ENCODE peak calls at places on chromosome 11, in eight cellular contexts. One of them, this sample, is unnamed.

GRCh38 chr11:66842501-66842895 is 743 bp upstream of the RCE1 start:
- DNase-seq in esophagus squamous epithelium: no peak
- DNase-seq in spleen: no peak
- DNase-seq in upper lobe of left lung: peak
- DNase-seq in heart left ventricle: no peak
- DNase-seq in body of pancreas: no peak
- DNase-seq in A549: no peak
- DNase-seq in stomach: no peak
- DNase-seq in this sample: no peak

GRCh38 chr11:32939866-32940265 is 47.3 kb downstream of the QSER1 start:
- DNase-seq in heart left ventricle: no peak
- DNase-seq in upper lobe of left lung: no peak
- DNase-seq in A549: no peak
- DNase-seq in stomach: no peak
- DNase-seq in spleen: no peak
- DNase-seq in body of pancreas: no peak
- DNase-seq in esophagus squamous epithelium: no peak
- DNase-seq in this sample: no peak

GRCh38 chr11:33045551-33046255 is 6.3 kb downstream of the TCP11L1 start:
- DNase-seq in heart left ventricle: no peak
- DNase-seq in esophagus squamous epithelium: no peak
- DNase-seq in body of pancreas: no peak
- DNase-seq in upper lobe of left lung: no peak
- DNase-seq in spleen: no peak
- DNase-seq in stomach: no peak
- DNase-seq in A549: no peak
- DNase-seq in this sample: peak

GRCh38 chr11:9955387-9955786 is 291.5 kb downstream of the SWAP70 start:
- DNase-seq in esophagus squamous epithelium: no peak
- DNase-seq in heart left ventricle: no peak
- DNase-seq in stomach: no peak
- DNase-seq in spleen: no peak
- DNase-seq in body of pancreas: no peak
- DNase-seq in upper lobe of left lung: no peak
- DNase-seq in A549: no peak
- DNase-seq in this sample: no peak

GRCh38 chr11:29527391-29527936 is 489.4 kb downstream of the KCNA4 start:
- DNase-seq in spleen: no peak
- DNase-seq in body of pancreas: no peak
- DNase-seq in A549: peak
- DNase-seq in esophagus squamous epithelium: no peak
- DNase-seq in stomach: no peak
- DNase-seq in upper lobe of left lung: peak
- DNase-seq in heart left ventricle: no peak
- DNase-seq in this sample: no peak

GRCh38 chr11:30991802-30992512 is 377.6 kb downstream of the DCDC1 start:
- DNase-seq in upper lobe of left lung: no peak
- DNase-seq in body of pancreas: no peak
- DNase-seq in stomach: no peak
- DNase-seq in heart left ventricle: no peak
- DNase-seq in A549: no peak
- DNase-seq in esophagus squamous epithelium: no peak
- DNase-seq in spleen: no peak
- DNase-seq in this sample: no peak

GRCh38 chr11:113957016-113957415 is 17.9 kb upstream of the HTR3A start:
- DNase-seq in spleen: no peak
- DNase-seq in heart left ventricle: no peak
- DNase-seq in A549: no peak
- DNase-seq in stomach: no peak
- DNase-seq in upper lobe of left lung: no peak
- DNase-seq in esophagus squamous epithelium: no peak
- DNase-seq in body of pancreas: no peak
- DNase-seq in this sample: no peak

GRCh38 chr11:123203934-123204333 is 8.9 kb upstream of the CLMP start:
- DNase-seq in spleen: no peak
- DNase-seq in heart left ventricle: no peak
- DNase-seq in body of pancreas: no peak
- DNase-seq in A549: no peak
- DNase-seq in stomach: no peak
- DNase-seq in upper lobe of left lung: no peak
- DNase-seq in esophagus squamous epithelium: no peak
- DNase-seq in this sample: no peak

GRCh38 chr11:47163898-47164297 is 12.8 kb downstream of the ARFGAP2 start:
- DNase-seq in A549: no peak
- DNase-seq in upper lobe of left lung: no peak
- DNase-seq in stomach: no peak
- DNase-seq in heart left ventricle: no peak
- DNase-seq in esophagus squamous epithelium: no peak
- DNase-seq in body of pancreas: no peak
- DNase-seq in spleen: no peak
- DNase-seq in this sample: no peak

GRCh38 chr11:115759622-115760527 is 255.7 kb upstream of the CADM1 start:
- DNase-seq in A549: no peak
- DNase-seq in stomach: no peak
- DNase-seq in heart left ventricle: peak
- DNase-seq in spleen: no peak
- DNase-seq in body of pancreas: peak
- DNase-seq in upper lobe of left lung: peak
- DNase-seq in esophagus squamous epithelium: no peak
- DNase-seq in this sample: no peak

GRCh38 chr11:64045700-64046099 is 10.0 kb downstream of the FLRT1 start:
- DNase-seq in esophagus squamous epithelium: no peak
- DNase-seq in stomach: no peak
- DNase-seq in upper lobe of left lung: no peak
- DNase-seq in heart left ventricle: no peak
- DNase-seq in A549: no peak
- DNase-seq in body of pancreas: no peak
- DNase-seq in spleen: no peak
- DNase-seq in this sample: no peak

GRCh38 chr11:134901536-134901935 is 489.5 kb upstream of the B3GAT1 start:
- DNase-seq in esophagus squamous epithelium: no peak
- DNase-seq in upper lobe of left lung: no peak
- DNase-seq in A549: no peak
- DNase-seq in stomach: no peak
- DNase-seq in body of pancreas: no peak
- DNase-seq in heart left ventricle: no peak
- DNase-seq in spleen: no peak
- DNase-seq in this sample: no peak

GRCh38 chr11:58621586-58622262 is 741 bp upstream of the CNTF start:
- DNase-seq in body of pancreas: no peak
- DNase-seq in A549: no peak
- DNase-seq in stomach: no peak
- DNase-seq in spleen: no peak
- DNase-seq in upper lobe of left lung: no peak
- DNase-seq in esophagus squamous epithelium: no peak
- DNase-seq in heart left ventricle: no peak
- DNase-seq in this sample: no peak

GRCh38 chr11:10305262-10305963 is 540 bp downstream of the ADM start:
- DNase-seq in spleen: peak
- DNase-seq in upper lobe of left lung: peak
- DNase-seq in body of pancreas: peak
- DNase-seq in A549: no peak
- DNase-seq in esophagus squamous epithelium: no peak
- DNase-seq in heart left ventricle: peak
- DNase-seq in stomach: peak
- DNase-seq in this sample: peak

GRCh38 chr11:10695821-10696220 is 2.3 kb upstream of the IRAG1 start:
- DNase-seq in stomach: no peak
- DNase-seq in upper lobe of left lung: no peak
- DNase-seq in A549: no peak
- DNase-seq in esophagus squamous epithelium: no peak
- DNase-seq in spleen: no peak
- DNase-seq in heart left ventricle: no peak
- DNase-seq in body of pancreas: no peak
- DNase-seq in this sample: no peak

GRCh38 chr11:63738720-63739360 is 29.7 kb downstream of the ZFTA start:
- DNase-seq in A549: peak
- DNase-seq in upper lobe of left lung: peak
- DNase-seq in heart left ventricle: peak
- DNase-seq in spleen: no peak
- DNase-seq in stomach: peak
- DNase-seq in body of pancreas: peak
- DNase-seq in esophagus squamous epithelium: no peak
- DNase-seq in this sample: peak

GRCh38 chr11:113477321-113477720 is 2.1 kb upstream of the DRD2 start:
- DNase-seq in body of pancreas: no peak
- DNase-seq in A549: no peak
- DNase-seq in esophagus squamous epithelium: no peak
- DNase-seq in upper lobe of left lung: no peak
- DNase-seq in heart left ventricle: no peak
- DNase-seq in spleen: no peak
- DNase-seq in stomach: no peak
- DNase-seq in this sample: no peak

GRCh38 chr11:8006349-8006977 is 19.3 kb downstream of the EIF3F start:
- DNase-seq in heart left ventricle: peak
- DNase-seq in upper lobe of left lung: peak
- DNase-seq in body of pancreas: peak
- DNase-seq in esophagus squamous epithelium: no peak
- DNase-seq in stomach: peak
- DNase-seq in A549: peak
- DNase-seq in spleen: no peak
- DNase-seq in this sample: peak

GRCh38 chr11:65066805-65067291 is 8.5 kb upstream of the NAALADL1 start:
- DNase-seq in upper lobe of left lung: no peak
- DNase-seq in body of pancreas: no peak
- DNase-seq in esophagus squamous epithelium: no peak
- DNase-seq in heart left ventricle: no peak
- DNase-seq in stomach: no peak
- DNase-seq in A549: no peak
- DNase-seq in spleen: no peak
- DNase-seq in this sample: no peak

GRCh38 chr11:35662061-35662648 is 420 bp upstream of the TRIM44 start:
- DNase-seq in A549: peak
- DNase-seq in esophagus squamous epithelium: no peak
- DNase-seq in body of pancreas: peak
- DNase-seq in heart left ventricle: no peak
- DNase-seq in upper lobe of left lung: no peak
- DNase-seq in stomach: no peak
- DNase-seq in spleen: no peak
- DNase-seq in this sample: peak

GRCh38 chr11:86041975-86042378 is 26.9 kb downstream of the PICALM start:
- DNase-seq in esophagus squamous epithelium: no peak
- DNase-seq in body of pancreas: peak
- DNase-seq in spleen: no peak
- DNase-seq in upper lobe of left lung: peak
- DNase-seq in stomach: peak
- DNase-seq in A549: peak
- DNase-seq in heart left ventricle: peak
- DNase-seq in this sample: peak

GRCh38 chr11:36142439-36142838 is 146.8 kb downstream of the COMMD9 start:
- DNase-seq in esophagus squamous epithelium: no peak
- DNase-seq in spleen: no peak
- DNase-seq in upper lobe of left lung: no peak
- DNase-seq in stomach: no peak
- DNase-seq in A549: no peak
- DNase-seq in heart left ventricle: no peak
- DNase-seq in body of pancreas: no peak
- DNase-seq in this sample: no peak

GRCh38 chr11:16782226-16782919 is 43.9 kb downstream of the C11orf58 start:
- DNase-seq in heart left ventricle: no peak
- DNase-seq in body of pancreas: no peak
- DNase-seq in esophagus squamous epithelium: no peak
- DNase-seq in stomach: peak
- DNase-seq in upper lobe of left lung: peak
- DNase-seq in spleen: peak
- DNase-seq in A549: no peak
- DNase-seq in this sample: no peak

DNA sequence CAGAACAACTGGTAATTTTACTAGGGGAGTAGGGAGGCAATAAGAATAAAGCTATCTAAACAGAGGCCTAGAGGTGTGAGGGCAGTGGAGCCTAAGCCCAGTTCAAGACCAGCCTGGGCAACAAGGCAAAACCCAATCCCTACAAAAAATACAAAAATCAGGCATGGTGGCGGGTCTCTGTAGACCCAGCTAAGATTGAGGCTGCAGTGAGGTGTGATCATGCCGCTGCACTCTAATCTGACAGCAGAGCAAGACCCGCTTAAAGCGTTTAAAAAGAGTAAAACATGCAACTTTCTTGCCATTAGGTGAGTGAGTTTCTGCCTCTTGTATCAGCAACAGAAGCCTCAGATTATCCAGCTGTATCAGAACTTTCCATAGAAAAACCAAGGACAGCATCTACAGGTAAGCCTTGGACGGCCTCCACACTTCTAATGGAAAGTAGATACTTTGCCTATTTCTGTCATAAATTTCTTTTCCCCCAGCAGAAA is 12.1 kb downstream of the TAF1D start:
- DNase-seq in esophagus squamous epithelium: no peak
- DNase-seq in stomach: no peak
- DNase-seq in A549: no peak
- DNase-seq in body of pancreas: no peak
- DNase-seq in heart left ventricle: no peak
- DNase-seq in upper lobe of left lung: no peak
- DNase-seq in spleen: no peak
- DNase-seq in this sample: no peak
- TF ChIP-seq POLR2A in esophagus squamous epithelium: no peak
- TF ChIP-seq POLR2A in stomach: no peak
- TF ChIP-seq POLR2A in A549: no peak
- TF ChIP-seq POLR2A in body of pancreas: no peak
- TF ChIP-seq POLR2A in heart left ventricle: no peak
- TF ChIP-seq POLR2A in upper lobe of left lung: no peak
- TF ChIP-seq POLR2A in spleen: no peak
- TF ChIP-seq POLR2A in this sample: peak

GRCh38 chr11:72752088-72752914 is at the start of gene ARAP1:
- DNase-seq in heart left ventricle: peak
- DNase-seq in stomach: peak
- DNase-seq in upper lobe of left lung: peak
- DNase-seq in body of pancreas: peak
- DNase-seq in spleen: peak
- DNase-seq in A549: peak
- DNase-seq in esophagus squamous epithelium: peak
- DNase-seq in this sample: peak
- TF ChIP-seq POLR2A in heart left ventricle: no peak
- TF ChIP-seq POLR2A in stomach: no peak
- TF ChIP-seq POLR2A in upper lobe of left lung: no peak
- TF ChIP-seq POLR2A in body of pancreas: no peak
- TF ChIP-seq POLR2A in spleen: no peak
- TF ChIP-seq POLR2A in A549: no peak
- TF ChIP-seq POLR2A in esophagus squamous epithelium: no peak
- TF ChIP-seq POLR2A in this sample: no peak

GRCh38 chr11:61160487-61161189 is 588 bp downstream of the VPS37C start:
- DNase-seq in upper lobe of left lung: no peak
- DNase-seq in stomach: peak
- DNase-seq in body of pancreas: no peak
- DNase-seq in heart left ventricle: no peak
- DNase-seq in esophagus squamous epithelium: no peak
- DNase-seq in spleen: no peak
- DNase-seq in A549: no peak
- DNase-seq in this sample: no peak
- TF ChIP-seq POLR2A in upper lobe of left lung: no peak
- TF ChIP-seq POLR2A in stomach: peak
- TF ChIP-seq POLR2A in body of pancreas: no peak
- TF ChIP-seq POLR2A in heart left ventricle: no peak
- TF ChIP-seq POLR2A in esophagus squamous epithelium: no peak
- TF ChIP-seq POLR2A in spleen: no peak
- TF ChIP-seq POLR2A in A549: peak
- TF ChIP-seq POLR2A in this sample: no peak

DNA sequence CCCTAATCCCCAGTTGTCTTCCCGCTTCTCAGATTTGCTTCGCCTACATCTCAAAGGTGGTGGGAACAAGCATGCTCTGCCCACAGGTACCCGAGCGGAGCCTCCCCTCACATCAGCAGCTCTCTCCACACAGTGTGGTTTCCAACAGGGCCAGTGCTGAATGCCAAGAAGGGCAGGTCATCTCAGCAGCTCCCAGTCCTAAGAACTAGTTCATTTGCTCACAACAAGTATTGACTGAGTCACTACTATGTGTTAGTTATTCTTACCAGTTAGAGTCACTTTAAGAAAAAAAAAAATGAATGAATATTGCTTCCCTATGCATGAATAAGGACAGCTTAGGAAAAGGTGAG is 66.2 kb downstream of the THAP12 start:
- DNase-seq in A549: no peak
- DNase-seq in upper lobe of left lung: no peak
- DNase-seq in body of pancreas: no peak
- DNase-seq in stomach: no peak
- DNase-seq in spleen: no peak
- DNase-seq in esophagus squamous epithelium: no peak
- DNase-seq in heart left ventricle: no peak
- DNase-seq in this sample: no peak
- TF ChIP-seq POLR2A in A549: no peak
- TF ChIP-seq POLR2A in upper lobe of left lung: no peak
- TF ChIP-seq POLR2A in body of pancreas: no peak
- TF ChIP-seq POLR2A in stomach: no peak
- TF ChIP-seq POLR2A in spleen: no peak
- TF ChIP-seq POLR2A in esophagus squamous epithelium: no peak
- TF ChIP-seq POLR2A in heart left ventricle: no peak
- TF ChIP-seq POLR2A in this sample: no peak

This sample was measured in erythroblast.